ENCODE peak calls at places on chromosomes 4 and X, in five cellular contexts. One of them, this sample, is unnamed.
A peak's percentile ranks its signal among the peaks of the same experiment; 100 is the strongest.

GRCh38 chrX:13535371-13535770 is 34.0 kb upstream of the EGFL6 start:
- DNase-seq in ovary: no peak
- DNase-seq in H1: no peak
- DNase-seq in sigmoid colon: no peak
- DNase-seq in A549: no peak
- DNase-seq in this sample: no peak

GRCh38 chr4:2363056-2363719 is 55.3 kb downstream of the ZFYVE28 start:
- DNase-seq in sigmoid colon: peak; percentile 36
- DNase-seq in A549: no peak
- DNase-seq in H1: no peak
- DNase-seq in ovary: peak; percentile 82
- DNase-seq in this sample: no peak

GRCh38 chrX:47514553-47515235 is 31.7 kb upstream of the ZNF41 start:
- DNase-seq in A549: peak; percentile 9
- DNase-seq in sigmoid colon: no peak
- DNase-seq in H1: no peak
- DNase-seq in ovary: no peak
- DNase-seq in this sample: no peak

GRCh38 chr4:38322709-38323108 is 341.3 kb upstream of the KLF3 start:
- DNase-seq in sigmoid colon: no peak
- DNase-seq in A549: peak; percentile 36
- DNase-seq in H1: no peak
- DNase-seq in ovary: peak; percentile 52
- DNase-seq in this sample: no peak

GRCh38 chr4:167218022-167218608 is 16.2 kb downstream of the SPOCK3 start:
- DNase-seq in ovary: no peak
- DNase-seq in A549: peak; percentile 64
- DNase-seq in sigmoid colon: no peak
- DNase-seq in H1: no peak
- DNase-seq in this sample: no peak

GRCh38 chr4:17580969-17581368 is 4.0 kb downstream of the LAP3 start:
- DNase-seq in A549: no peak
- DNase-seq in H1: no peak
- DNase-seq in ovary: no peak
- DNase-seq in sigmoid colon: no peak
- DNase-seq in this sample: no peak

GRCh38 chr4:141501931-141502330 is 134.5 kb upstream of the IL15 start:
- DNase-seq in sigmoid colon: no peak
- DNase-seq in A549: no peak
- DNase-seq in H1: no peak
- DNase-seq in ovary: no peak
- DNase-seq in this sample: no peak

GRCh38 chr4:185915817-185916216 is 103.8 kb upstream of the SORBS2 start:
- DNase-seq in H1: no peak
- DNase-seq in ovary: no peak
- DNase-seq in A549: no peak
- DNase-seq in sigmoid colon: no peak
- DNase-seq in this sample: no peak

GRCh38 chrX:43493751-43494150 is 162.3 kb upstream of the MAOA start:
- DNase-seq in sigmoid colon: no peak
- DNase-seq in ovary: no peak
- DNase-seq in A549: no peak
- DNase-seq in H1: no peak
- DNase-seq in this sample: no peak

GRCh38 chrX:32929040-32929439 is 282.3 kb downstream of the DMD start:
- DNase-seq in sigmoid colon: no peak
- DNase-seq in A549: no peak
- DNase-seq in H1: no peak
- DNase-seq in ovary: no peak
- DNase-seq in this sample: no peak

GRCh38 chr4:6762244-6762615 is 20.3 kb upstream of the KIAA0232 start:
- DNase-seq in A549: no peak
- DNase-seq in H1: no peak
- DNase-seq in ovary: no peak
- DNase-seq in sigmoid colon: no peak
- DNase-seq in this sample: no peak

GRCh38 chr4:188414441-188414840 is 275.2 kb downstream of the TRIML1 start:
- DNase-seq in ovary: no peak
- DNase-seq in H1: no peak
- DNase-seq in sigmoid colon: no peak
- DNase-seq in A549: no peak
- DNase-seq in this sample: no peak

GRCh38 chrX:39577976-39578962 is 519.5 kb downstream of the BCOR start:
- DNase-seq in ovary: peak; percentile 37
- DNase-seq in H1: no peak
- DNase-seq in sigmoid colon: no peak
- DNase-seq in A549: no peak
- DNase-seq in this sample: peak; percentile 41

GRCh38 chr4:168537556-168537955 is 40.7 kb downstream of the PALLD start:
- DNase-seq in sigmoid colon: no peak
- DNase-seq in ovary: no peak
- DNase-seq in H1: no peak
- DNase-seq in A549: no peak
- DNase-seq in this sample: no peak

GRCh38 chr4:168534535-168534934 is 37.7 kb downstream of the PALLD start:
- DNase-seq in sigmoid colon: no peak
- DNase-seq in ovary: no peak
- DNase-seq in A549: no peak
- DNase-seq in H1: no peak
- DNase-seq in this sample: no peak

GRCh38 chr4:168535689-168536088 is 38.8 kb downstream of the PALLD start:
- DNase-seq in A549: no peak
- DNase-seq in ovary: no peak
- DNase-seq in sigmoid colon: no peak
- DNase-seq in H1: no peak
- DNase-seq in this sample: no peak

GRCh38 chr4:168537086-168537485 is 40.2 kb downstream of the PALLD start:
- DNase-seq in H1: no peak
- DNase-seq in ovary: no peak
- DNase-seq in sigmoid colon: no peak
- DNase-seq in A549: no peak
- DNase-seq in this sample: no peak

DNA sequence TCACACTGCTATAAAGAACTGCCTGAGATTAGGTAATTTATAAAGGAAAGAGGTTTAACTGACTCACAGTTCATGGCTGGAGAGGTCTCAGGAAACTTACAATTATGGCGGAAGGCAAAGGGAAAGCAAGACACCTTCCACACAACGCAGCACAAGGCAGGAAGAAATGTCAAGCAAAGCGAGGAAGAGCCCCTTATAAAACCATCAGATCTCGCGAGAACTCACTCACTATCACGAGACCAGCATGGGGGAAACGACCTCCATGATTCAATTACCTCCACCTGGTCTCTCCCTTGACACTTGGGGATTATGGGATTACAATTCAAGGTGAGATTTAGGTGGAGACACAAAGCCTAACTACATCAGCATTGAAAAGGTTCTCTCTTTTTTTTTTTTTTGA is 39.6 kb downstream of the PALLD start:
- DNase-seq in sigmoid colon: no peak
- DNase-seq in H1: no peak
- DNase-seq in ovary: no peak
- DNase-seq in A549: no peak
- DNase-seq in this sample: no peak
- TF ChIP-seq POLR2A in sigmoid colon: no peak
- TF ChIP-seq POLR2A in H1: no peak
- TF ChIP-seq POLR2A in ovary: no peak
- TF ChIP-seq POLR2A in A549: no peak
- TF ChIP-seq POLR2A in this sample: no peak

DNA sequence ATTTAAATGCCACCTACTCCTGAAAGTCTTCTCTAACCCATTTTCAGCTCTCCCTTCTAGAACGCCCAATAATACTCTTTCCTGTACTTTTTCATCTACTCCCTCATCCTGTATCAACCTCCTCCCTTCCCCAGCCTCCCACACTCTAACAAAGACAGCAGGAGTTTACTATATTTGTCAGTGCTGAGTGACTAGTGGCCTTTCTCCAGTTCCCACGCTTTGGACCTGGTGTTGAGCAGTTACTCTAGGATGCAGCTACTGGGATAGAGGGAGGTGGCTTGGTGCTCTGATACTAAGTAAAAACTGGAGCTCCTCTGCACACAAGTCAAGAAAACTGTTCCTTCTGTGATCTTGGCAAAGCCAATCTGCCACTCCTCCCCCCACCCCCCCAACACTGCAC is 36.1 kb upstream of the KLHL13 start:
- DNase-seq in A549: no peak
- DNase-seq in ovary: no peak
- DNase-seq in sigmoid colon: no peak
- DNase-seq in H1: no peak
- DNase-seq in this sample: no peak
- TF ChIP-seq EP300 in A549: no peak
- TF ChIP-seq EP300 in ovary: no peak
- TF ChIP-seq EP300 in sigmoid colon: no peak
- TF ChIP-seq EP300 in H1: no peak
- TF ChIP-seq EP300 in this sample: no peak

GRCh38 chrX:153907456-153907855 is 3.0 kb downstream of the AVPR2 start:
- DNase-seq in ovary: no peak
- DNase-seq in sigmoid colon: peak; percentile 62
- DNase-seq in A549: no peak
- DNase-seq in H1: no peak
- DNase-seq in this sample: no peak
- TF ChIP-seq POLR2A in ovary: no peak
- TF ChIP-seq POLR2A in sigmoid colon: no peak
- TF ChIP-seq POLR2A in A549: no peak
- TF ChIP-seq POLR2A in H1: no peak
- TF ChIP-seq POLR2A in this sample: no peak

DNA sequence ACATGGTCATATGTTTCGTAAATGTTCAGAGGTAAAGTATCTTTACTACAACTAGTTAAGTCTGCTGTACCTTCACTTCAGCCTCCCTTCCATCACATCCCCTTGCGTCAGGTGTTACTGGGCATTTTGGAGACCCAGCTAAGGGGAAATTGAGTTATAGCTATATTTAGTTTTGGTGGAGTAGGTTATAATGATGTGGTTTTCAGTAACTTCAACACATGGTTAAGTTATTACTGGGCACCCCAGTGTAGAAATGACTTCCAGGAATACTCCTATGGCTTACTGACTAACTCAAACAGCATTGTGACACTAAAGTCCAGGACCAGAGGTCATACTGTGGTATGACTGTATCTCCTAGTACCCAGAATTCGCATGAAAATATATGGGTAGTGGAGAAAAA is 23.4 kb upstream of the ACSL1 start:
- DNase-seq in A549: no peak
- DNase-seq in H1: no peak
- DNase-seq in sigmoid colon: no peak
- DNase-seq in ovary: no peak
- DNase-seq in this sample: no peak
- TF ChIP-seq EP300 in A549: no peak
- TF ChIP-seq EP300 in H1: no peak
- TF ChIP-seq EP300 in sigmoid colon: no peak
- TF ChIP-seq EP300 in ovary: no peak
- TF ChIP-seq EP300 in this sample: no peak

GRCh38 chr4:139177049-139177887 is at the start of gene ELF2:
- DNase-seq in ovary: peak; percentile 92
- DNase-seq in H1: peak; percentile 87
- DNase-seq in sigmoid colon: peak; percentile 98
- DNase-seq in A549: peak; percentile 87
- DNase-seq in this sample: peak; percentile 95
- TF ChIP-seq POLR2A in ovary: no peak
- TF ChIP-seq POLR2A in H1: no peak
- TF ChIP-seq POLR2A in sigmoid colon: no peak
- TF ChIP-seq POLR2A in A549: no peak
- TF ChIP-seq POLR2A in this sample: no peak

GRCh38 chr4:112153222-112153791 is 8.1 kb downstream of the FAM241A start:
- DNase-seq in A549: no peak
- DNase-seq in sigmoid colon: no peak
- DNase-seq in ovary: no peak
- DNase-seq in H1: no peak
- DNase-seq in this sample: no peak
- TF ChIP-seq EP300 in A549: no peak
- TF ChIP-seq EP300 in sigmoid colon: no peak
- TF ChIP-seq EP300 in ovary: no peak
- TF ChIP-seq EP300 in H1: no peak
- TF ChIP-seq EP300 in this sample: no peak

DNA sequence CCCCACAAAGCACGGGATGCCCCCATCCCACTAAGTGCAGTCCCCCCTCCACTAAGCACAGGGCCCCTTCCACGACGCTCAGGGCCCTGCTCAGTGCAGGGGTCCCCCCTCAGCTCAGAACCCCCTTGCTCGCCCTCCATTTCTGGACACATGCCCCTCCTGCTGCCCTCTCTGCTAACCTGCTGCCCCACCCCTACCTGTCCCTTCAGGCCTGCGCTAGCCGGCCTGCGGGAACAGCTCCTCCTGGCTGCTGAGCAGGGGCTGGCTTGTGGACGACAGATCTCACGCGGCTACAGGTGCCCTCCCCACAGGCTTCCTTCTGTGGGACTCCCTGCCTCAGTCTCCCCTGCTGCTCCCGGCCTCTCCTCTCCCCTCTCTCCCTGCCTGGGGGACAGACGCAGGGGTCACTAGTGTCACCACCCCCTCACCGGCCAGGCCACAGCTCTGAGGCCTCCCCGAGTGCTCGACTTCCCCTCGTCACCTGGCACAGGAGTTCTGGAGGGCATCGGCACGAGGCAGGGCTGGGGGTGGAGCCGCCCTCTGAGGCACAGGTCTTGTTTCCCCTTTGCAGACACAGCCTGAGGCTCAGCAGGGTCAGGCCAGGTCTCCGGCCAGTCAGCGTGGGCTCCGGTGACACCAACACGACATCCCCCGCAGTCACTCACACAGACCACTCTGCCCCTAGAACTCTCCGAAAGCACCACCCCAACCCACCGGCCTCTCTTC is 21.6 kb downstream of the GAK start:
- DNase-seq in A549: no peak
- DNase-seq in sigmoid colon: no peak
- DNase-seq in H1: no peak
- DNase-seq in ovary: no peak
- DNase-seq in this sample: no peak
- TF ChIP-seq POLR2A in A549: no peak
- TF ChIP-seq POLR2A in sigmoid colon: no peak
- TF ChIP-seq POLR2A in H1: no peak
- TF ChIP-seq POLR2A in ovary: no peak
- TF ChIP-seq POLR2A in this sample: no peak

This sample was measured in transverse colon.